ENCODE peak calls at places on chromosome 6, in eight cellular contexts. R, U, K, J, D, W, F and N are unnamed samples.

GRCh38 chr6:12296255-12296573 is 6.1 kb downstream of the EDN1 start:
- DNase-seq in R (no peak), U (no peak), K (no peak), J (peak), D (peak), W (no peak), F (no peak), N (no peak)

GRCh38 chr6:165653196-165653595 is 9.8 kb downstream of the PDE10A start:
- DNase-seq in R (peak), U (no peak), K (no peak), J (no peak), D (no peak), W (no peak), F (no peak), N (no peak)

GRCh38 chr6:24659547-24659946 is 7.2 kb downstream of the TDP2 start:
- DNase-seq in R (no peak), U (no peak), K (no peak), J (no peak), D (no peak), W (no peak), F (no peak), N (no peak)

GRCh38 chr6:722608-723007 is 29.7 kb upstream of the EXOC2 start:
- DNase-seq in R (no peak), U (no peak), K (no peak), J (no peak), D (no peak), W (no peak), F (no peak), N (no peak)

GRCh38 chr6:145310116-145310515 is 425.2 kb downstream of the EPM2A start:
- DNase-seq in R (no peak), U (no peak), K (no peak), J (no peak), D (no peak), W (no peak), F (no peak), N (no peak)

GRCh38 chr6:118735320-118735719 is 83.9 kb upstream of the CEP85L start:
- DNase-seq in R (no peak), U (no peak), K (no peak), J (no peak), D (no peak), W (no peak), F (no peak), N (no peak)

GRCh38 chr6:53366128-53366527 is 17.4 kb upstream of the ELOVL5 start:
- DNase-seq in R (no peak), U (no peak), K (no peak), J (no peak), D (no peak), W (no peak), F (no peak), N (no peak)

GRCh38 chr6:8435093-8435844 is at the start of gene SLC35B3:
- DNase-seq in R (peak), U (peak), K (peak), J (peak), D (peak), W (peak), F (peak), N (peak)

GRCh38 chr6:8556370-8557018 is 121.1 kb upstream of the SLC35B3 start:
- DNase-seq in R (no peak), U (no peak), K (no peak), J (peak), D (no peak), W (no peak), F (no peak), N (no peak)

GRCh38 chr6:44260011-44260410 is 2.7 kb upstream of the SLC35B2 start:
- DNase-seq in R (no peak), U (peak), K (no peak), J (no peak), D (no peak), W (peak), F (no peak), N (no peak)

GRCh38 chr6:7137335-7138106 is 29.8 kb downstream of the RREB1 start:
- DNase-seq in R (no peak), U (no peak), K (peak), J (no peak), D (peak), W (peak), F (peak), N (peak)

GRCh38 chr6:159043986-159044385 is 805 bp downstream of the TAGAP start:
- DNase-seq in R (peak), U (no peak), K (no peak), J (no peak), D (no peak), W (no peak), F (peak), N (no peak)

GRCh38 chr6:26502169-26502568 is 2.1 kb downstream of the BTN1A1 start:
- DNase-seq in R (no peak), U (no peak), K (no peak), J (no peak), D (peak), W (no peak), F (peak), N (no peak)

GRCh38 chr6:79180082-79180481 is 54.4 kb downstream of the HMGN3 start:
- DNase-seq in R (no peak), U (no peak), K (no peak), J (no peak), D (no peak), W (no peak), F (no peak), N (no peak)

GRCh38 chr6:7267521-7268091 is 45.4 kb downstream of the SSR1 start:
- DNase-seq in R (no peak), U (peak), K (no peak), J (peak), D (peak), W (peak), F (no peak), N (no peak)

GRCh38 chr6:121620002-121620740 is 184.7 kb downstream of the GJA1 start:
- DNase-seq in R (no peak), U (no peak), K (no peak), J (no peak), D (no peak), W (no peak), F (no peak), N (no peak)

GRCh38 chr6:163392533-163392932 is 22.0 kb upstream of the QKI start:
- DNase-seq in R (no peak), U (no peak), K (no peak), J (peak), D (no peak), W (no peak), F (no peak), N (no peak)

GRCh38 chr6:7240351-7240750 is 72.6 kb downstream of the SSR1 start:
- DNase-seq in R (no peak), U (peak), K (no peak), J (no peak), D (no peak), W (no peak), F (no peak), N (no peak)

GRCh38 chr6:53679446-53679933 is 13.9 kb upstream of the KLHL31 start:
- DNase-seq in R (no peak), U (no peak), K (no peak), J (peak), D (no peak), W (no peak), F (peak), N (no peak)

GRCh38 chr6:46954819-46955520 is 33.2 kb upstream of the ADGRF5 start:
- DNase-seq in R (no peak), U (no peak), K (no peak), J (peak), D (no peak), W (no peak), F (no peak), N (no peak)

GRCh38 chr6:53359088-53359842 is 10.5 kb upstream of the ELOVL5 start:
- DNase-seq in R (peak), U (peak), K (peak), J (peak), D (peak), W (peak), F (peak), N (peak)

GRCh38 chr6:155275808-155276480 is 12.1 kb downstream of the CLDN20 start:
- DNase-seq in R (no peak), U (no peak), K (no peak), J (no peak), D (no peak), W (no peak), F (no peak), N (peak)

GRCh38 chr6:155274533-155274932 is 10.7 kb downstream of the CLDN20 start:
- DNase-seq in R (no peak), U (no peak), K (no peak), J (peak), D (no peak), W (no peak), F (no peak), N (no peak)

GRCh38 chr6:155274106-155274505 is 10.3 kb downstream of the CLDN20 start:
- DNase-seq in R (no peak), U (no peak), K (no peak), J (no peak), D (no peak), W (no peak), F (no peak), N (no peak)

GRCh38 chr6:155278319-155279049 is 14.7 kb downstream of the CLDN20 start:
- DNase-seq in R (no peak), U (no peak), K (no peak), J (no peak), D (no peak), W (no peak), F (no peak), N (no peak)

DNA sequence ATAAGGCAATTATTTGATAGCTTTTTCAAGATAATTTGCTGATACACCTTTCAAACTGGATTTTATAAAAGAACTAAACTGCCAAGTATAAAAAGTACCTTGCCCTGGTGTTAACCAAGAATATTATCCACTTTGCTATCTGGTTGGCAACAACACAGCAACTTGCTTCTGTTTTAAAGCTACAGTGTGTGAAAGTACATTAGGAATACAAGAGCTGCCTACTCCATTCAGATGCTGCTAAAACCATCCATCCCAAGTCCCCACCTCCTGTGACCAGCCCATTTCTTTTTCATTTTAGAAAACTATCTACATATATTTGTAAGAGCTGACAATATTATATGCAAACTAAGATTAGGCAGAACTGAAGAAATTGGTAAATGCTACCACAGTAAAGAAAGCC is 12.8 kb downstream of the CLDN20 start:
- DNase-seq in R (no peak), U (no peak), K (no peak), J (no peak), D (no peak), W (no peak), F (no peak), N (no peak)
- H3K27ac ChIP-seq in R (no peak), U (no peak), K (peak), J (no peak), D (no peak), W (peak), F (no peak), N (peak)

GRCh38 chr6:2729921-2730320 is 20.8 kb downstream of the MYLK4 start:
- DNase-seq in R (no peak), U (no peak), K (no peak), J (no peak), D (no peak), W (no peak), F (no peak), N (no peak)

GRCh38 chr6:2730353-2730752 is 20.4 kb downstream of the MYLK4 start:
- DNase-seq in R (no peak), U (no peak), K (no peak), J (no peak), D (no peak), W (no peak), F (no peak), N (no peak)

GRCh38 chr6:2721219-2721618 is 29.5 kb downstream of the MYLK4 start:
- DNase-seq in R (no peak), U (no peak), K (no peak), J (no peak), D (no peak), W (no peak), F (no peak), N (no peak)

GRCh38 chr6:2725364-2725988 is 25.2 kb downstream of the MYLK4 start:
- DNase-seq in R (no peak), U (no peak), K (no peak), J (no peak), D (no peak), W (no peak), F (no peak), N (no peak)

GRCh38 chr6:2725999-2726567 is 24.6 kb downstream of the MYLK4 start:
- DNase-seq in R (no peak), U (no peak), K (no peak), J (no peak), D (no peak), W (no peak), F (peak), N (no peak)
- H3K27ac ChIP-seq in R (no peak), U (no peak), K (no peak), J (no peak), D (no peak), W (peak), F (no peak), N (no peak)

GRCh38 chr6:57256541-57256940 is 34.4 kb upstream of the RAB23 start:
- DNase-seq in R (no peak), U (no peak), K (no peak), J (no peak), D (no peak), W (no peak), F (no peak), N (no peak)

GRCh38 chr6:57262491-57262890 is 40.4 kb upstream of the RAB23 start:
- DNase-seq in R (peak), U (no peak), K (peak), J (no peak), D (peak), W (peak), F (no peak), N (peak)

GRCh38 chr6:57261896-57262295 is 39.8 kb upstream of the RAB23 start:
- DNase-seq in R (no peak), U (no peak), K (no peak), J (no peak), D (no peak), W (no peak), F (no peak), N (no peak)

GRCh38 chr6:57257911-57258541 is 35.9 kb upstream of the RAB23 start:
- DNase-seq in R (no peak), U (no peak), K (peak), J (no peak), D (no peak), W (no peak), F (no peak), N (no peak)

DNA sequence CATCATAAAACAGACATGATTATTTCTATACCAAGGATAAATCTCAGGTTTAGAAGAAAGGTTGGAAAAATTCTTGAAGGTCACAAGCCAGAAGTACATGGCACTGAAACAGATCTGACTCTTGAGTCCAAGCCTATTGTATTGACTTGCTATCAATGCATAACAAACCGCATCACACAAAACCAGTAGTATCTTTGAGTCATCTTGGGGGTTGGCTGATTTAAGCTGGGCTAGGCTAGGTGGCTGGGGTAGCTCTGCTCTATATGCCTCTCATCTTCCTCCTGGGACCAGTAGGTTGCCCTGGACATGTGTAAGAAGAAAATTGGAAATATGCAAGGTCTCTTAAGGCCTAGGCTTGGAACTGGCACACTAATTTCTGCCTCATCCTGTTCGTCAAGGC is 37.0 kb upstream of the RAB23 start:
- DNase-seq in R (no peak), U (no peak), K (no peak), J (no peak), D (no peak), W (no peak), F (no peak), N (no peak)
- H3K27ac ChIP-seq in R (peak), U (no peak), K (peak), J (no peak), D (no peak), W (no peak), F (no peak), N (no peak)

GRCh38 chr6:84763397-84764331 is 734 bp downstream of the TBX18 start:
- DNase-seq in R (no peak), U (peak), K (no peak), J (peak), D (peak), W (peak), F (peak), N (no peak)

GRCh38 chr6:84766118-84766683 is 1.8 kb upstream of the TBX18 start:
- DNase-seq in R (no peak), U (no peak), K (no peak), J (no peak), D (no peak), W (peak), F (no peak), N (no peak)

GRCh38 chr6:84762941-84763396 is 1.4 kb downstream of the TBX18 start:
- DNase-seq in R (no peak), U (peak), K (no peak), J (peak), D (peak), W (peak), F (no peak), N (no peak)

GRCh38 chr6:84764332-84765049 is at the start of gene TBX18:
- DNase-seq in R (peak), U (peak), K (peak), J (peak), D (peak), W (peak), F (peak), N (no peak)

DNA sequence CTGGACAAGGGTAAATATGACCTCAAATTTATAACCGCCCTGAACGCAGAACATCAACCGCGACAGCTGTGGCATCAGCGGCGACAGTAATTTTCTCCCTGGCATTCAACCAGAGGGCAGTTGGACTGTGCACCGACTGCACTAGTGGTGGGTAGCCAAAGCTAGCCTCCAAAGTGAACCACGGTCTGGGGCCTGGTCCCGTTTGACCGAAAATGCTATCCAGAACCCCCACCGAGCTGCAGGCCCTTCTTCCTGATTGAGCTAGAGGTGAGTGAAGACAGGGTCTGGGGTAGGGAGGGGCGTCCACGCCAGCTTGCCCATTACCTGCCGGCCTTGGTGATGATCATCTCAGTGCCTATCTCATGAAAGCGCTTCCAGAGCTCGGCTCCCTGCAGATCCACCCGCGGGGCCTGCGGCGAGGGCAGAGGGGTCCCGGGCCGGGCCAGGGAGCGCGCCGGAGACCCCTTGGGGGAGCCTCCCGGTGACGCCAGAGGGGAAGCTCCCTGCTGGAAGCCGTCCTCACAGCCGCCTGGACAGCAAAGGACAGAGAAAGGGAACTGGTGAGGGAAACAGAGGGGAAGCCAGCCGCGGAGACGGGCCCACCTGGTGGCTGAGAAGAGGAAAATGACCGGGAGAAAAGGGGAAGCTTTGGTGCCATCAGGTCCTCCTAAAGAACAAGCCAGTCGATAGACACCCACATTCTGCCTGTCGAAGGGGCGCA is 2.0 kb downstream of the TBX18 start:
- DNase-seq in R (no peak), U (no peak), K (no peak), J (peak), D (no peak), W (no peak), F (no peak), N (no peak)
- H3K27ac ChIP-seq in R (peak), U (no peak), K (no peak), J (peak), D (peak), W (peak), F (no peak), N (no peak)

GRCh38 chr6:31557443-31558317 is 10.3 kb downstream of the NFKBIL1 start:
- DNase-seq in R (no peak), U (no peak), K (no peak), J (no peak), D (peak), W (no peak), F (no peak), N (no peak)
- H3K27ac ChIP-seq in R (peak), U (peak), K (peak), J (peak), D (peak), W (no peak), F (peak), N (peak)

GRCh38 chr6:147709396-147710272 is 201.1 kb downstream of the SAMD5 start:
- DNase-seq in R (no peak), U (no peak), K (no peak), J (no peak), D (no peak), W (no peak), F (no peak), N (no peak)

GRCh38 chr6:147708170-147708569 is 199.7 kb downstream of the SAMD5 start:
- DNase-seq in R (no peak), U (no peak), K (no peak), J (no peak), D (no peak), W (no peak), F (no peak), N (no peak)

GRCh38 chr6:147710890-147711289 is 202.4 kb downstream of the SAMD5 start:
- DNase-seq in R (no peak), U (no peak), K (no peak), J (no peak), D (no peak), W (no peak), F (no peak), N (no peak)

GRCh38 chr6:147712841-147713240 is 204.4 kb downstream of the SAMD5 start:
- DNase-seq in R (no peak), U (no peak), K (no peak), J (no peak), D (no peak), W (no peak), F (no peak), N (no peak)

GRCh38 chr6:147711511-147711910 is 203.0 kb downstream of the SAMD5 start:
- DNase-seq in R (no peak), U (no peak), K (no peak), J (no peak), D (no peak), W (no peak), F (no peak), N (no peak)
- H3K27ac ChIP-seq in R (no peak), U (no peak), K (no peak), J (no peak), D (no peak), W (no peak), F (no peak), N (no peak)

GRCh38 chr6:147160593-147160992 is 43.6 kb upstream of the STXBP5 start:
- DNase-seq in R (no peak), U (no peak), K (no peak), J (no peak), D (no peak), W (no peak), F (no peak), N (no peak)
- H3K27ac ChIP-seq in R (no peak), U (no peak), K (no peak), J (no peak), D (no peak), W (no peak), F (no peak), N (no peak)

GRCh38 chr6:137430954-137431353 is 63.2 kb downstream of the OLIG3 start:
- DNase-seq in R (no peak), U (no peak), K (no peak), J (no peak), D (peak), W (no peak), F (no peak), N (no peak)
- H3K27ac ChIP-seq in R (no peak), U (no peak), K (no peak), J (no peak), D (peak), W (no peak), F (no peak), N (no peak)

DNA sequence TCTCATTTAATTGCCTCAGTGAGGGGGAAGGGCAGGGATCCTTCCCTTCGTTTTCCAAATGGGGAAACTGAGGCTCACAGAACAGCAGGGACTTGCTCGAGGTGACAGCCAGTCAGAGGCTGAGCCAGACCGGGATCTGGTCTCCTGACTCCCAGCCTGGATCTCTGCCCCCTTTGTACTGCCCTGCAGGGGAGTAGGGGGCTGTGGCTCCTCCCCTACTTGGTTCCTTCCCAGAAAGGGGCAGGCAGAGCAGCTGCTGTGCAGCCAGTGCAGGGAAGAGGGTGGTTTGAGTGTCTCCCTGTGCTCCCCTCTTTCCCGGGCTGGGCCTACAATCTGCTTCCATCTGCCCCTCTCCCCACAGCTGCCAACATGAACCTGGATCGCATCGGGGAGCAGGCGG is 37.7 kb downstream of the UQCC2 start:
- DNase-seq in R (no peak), U (no peak), K (no peak), J (no peak), D (no peak), W (no peak), F (no peak), N (no peak)
- H3K27ac ChIP-seq in R (no peak), U (no peak), K (no peak), J (peak), D (no peak), W (no peak), F (no peak), N (no peak)